ENCODE peak calls at places on chromosomes 3 and 15, in five cellular contexts. I is hepatocyte, S is neural progenitor cell, G is GM23338, K is GM23248. J is an unnamed sample.
A peak's percentile ranks its signal among the peaks of the same experiment; 100 is the strongest.

GRCh38 chr15:58491499-58492202 is 59.9 kb downstream of the LIPC start:
- DNase-seq in I (no peak), S (no peak), G (no peak), K (no peak), J (no peak)

GRCh38 chr3:16240229-16241023 is 24.3 kb downstream of the DPH3 start:
- DNase-seq in I (peak; percentile 32), S (no peak), G (no peak), K (peak; percentile 86), J (no peak)

GRCh38 chr15:63037996-63038720 is 4.4 kb upstream of the TPM1 start:
- DNase-seq in I (no peak), S (no peak), G (no peak), K (peak; percentile 11), J (no peak)

GRCh38 chr15:59456114-59456513 is 18.1 kb downstream of the FAM81A start:
- DNase-seq in I (peak; percentile 28), S (no peak), G (no peak), K (no peak), J (no peak)

GRCh38 chr3:73513260-73513659 is 111.5 kb downstream of the PDZRN3 start:
- DNase-seq in I (peak; percentile 86), S (no peak), G (no peak), K (no peak), J (no peak)

GRCh38 chr3:43072361-43072760 is 33.5 kb downstream of the POMGNT2 start:
- DNase-seq in I (no peak), S (no peak), G (no peak), K (no peak), J (no peak)

GRCh38 chr3:38706961-38707360 is 57.5 kb upstream of the SCN5A start:
- DNase-seq in I (no peak), S (no peak), G (no peak), K (no peak), J (no peak)

GRCh38 chr3:110384601-110385000 is 687.0 kb upstream of the NECTIN3 start:
- DNase-seq in I (no peak), S (no peak), G (no peak), K (peak; percentile 40), J (no peak)

GRCh38 chr3:8988791-8989558 is 25.7 kb upstream of the RAD18 start:
- DNase-seq in I (no peak), S (no peak), G (no peak), K (no peak), J (no peak)

GRCh38 chr15:78938608-78939488 is 6.0 kb downstream of the CTSH start:
- DNase-seq in I (no peak), S (no peak), G (no peak), K (no peak), J (peak; percentile 69)

GRCh38 chr3:53195602-53196574 is 34.9 kb downstream of the PRKCD start:
- DNase-seq in I (peak; percentile 77), S (peak; percentile 86), G (peak; percentile 89), K (peak; percentile 69), J (peak; percentile 83)

GRCh38 chr15:96199111-96199510 is 131.4 kb upstream of the NR2F2 start:
- DNase-seq in I (no peak), S (no peak), G (no peak), K (no peak), J (no peak)

GRCh38 chr3:187836848-187837770 is 91.8 kb upstream of the BCL6 start:
- DNase-seq in I (no peak), S (peak; percentile 35), G (no peak), K (no peak), J (no peak)

GRCh38 chr15:88894348-88894818 is 961 bp downstream of the HAPLN3 start:
- DNase-seq in I (peak; percentile 85), S (peak; percentile 87), G (peak; percentile 96), K (peak; percentile 40), J (peak; percentile 23)

GRCh38 chr3:37770336-37770735 is 91.3 kb upstream of the CTDSPL start:
- DNase-seq in I (no peak), S (no peak), G (no peak), K (no peak), J (no peak)

GRCh38 chr15:66951976-66952375 is 113.4 kb upstream of the SMAD3 start:
- DNase-seq in I (no peak), S (no peak), G (no peak), K (no peak), J (no peak)

GRCh38 chr3:119769394-119770149 is 12.3 kb upstream of the NR1I2 start:
- DNase-seq in I (no peak), S (no peak), G (no peak), K (peak; percentile 22), J (no peak)

GRCh38 chr15:54094661-54095060 is 116.4 kb downstream of the UNC13C start:
- DNase-seq in I (no peak), S (no peak), G (no peak), K (no peak), J (no peak)

GRCh38 chr15:39874890-39875549 is 45.0 kb downstream of the GPR176 start:
- DNase-seq in I (peak; percentile 38), S (peak; percentile 41), G (peak; percentile 47), K (peak; percentile 50), J (peak; percentile 33)

GRCh38 chr3:153855772-153856171 is 265.4 kb upstream of the ARHGEF26 start:
- DNase-seq in I (no peak), S (no peak), G (peak; percentile 64), K (no peak), J (no peak)

GRCh38 chr15:40055576-40056293 is 16.8 kb upstream of the SRP14 start:
- DNase-seq in I (no peak), S (no peak), G (no peak), K (no peak), J (no peak)

GRCh38 chr3:184805351-184806038 is 6.5 kb upstream of the VPS8 start:
- DNase-seq in I (peak; percentile 51), S (no peak), G (no peak), K (no peak), J (no peak)

GRCh38 chr3:151276038-151277027 is 2.0 kb downstream of the P2RY14 start:
- DNase-seq in I (no peak), S (no peak), G (no peak), K (no peak), J (peak; percentile 8)

GRCh38 chr3:134065836-134066538 is 36.3 kb upstream of the SLCO2A1 start:
- DNase-seq in I (no peak), S (no peak), G (no peak), K (peak; percentile 58), J (no peak)

GRCh38 chr3:183714622-183715021 is 17.0 kb downstream of the YEATS2 start:
- DNase-seq in I (no peak), S (no peak), G (no peak), K (no peak), J (no peak)

GRCh38 chr3:194265505-194265892 is 85.6 kb downstream of the CPN2 start:
- DNase-seq in I (no peak), S (peak; percentile 28), G (no peak), K (peak; percentile 90), J (no peak)

GRCh38 chr3:182327196-182327681 is 466.1 kb upstream of the ATP11B start:
- DNase-seq in I (no peak), S (no peak), G (peak; percentile 29), K (no peak), J (no peak)

GRCh38 chr3:18425641-18426403 is 683 bp upstream of the SATB1 start:
- DNase-seq in I (peak; percentile 78), S (peak; percentile 73), G (peak; percentile 57), K (peak; percentile 32), J (peak; percentile 55)

GRCh38 chr15:88949734-88950400 is 36.7 kb upstream of the MFGE8 start:
- DNase-seq in I (no peak), S (no peak), G (no peak), K (no peak), J (no peak)

GRCh38 chr3:5429517-5429890 is 242.0 kb downstream of the EDEM1 start:
- DNase-seq in I (no peak), S (no peak), G (no peak), K (no peak), J (no peak)

GRCh38 chr15:48285329-48286214 is 45.7 kb upstream of the DUT start:
- DNase-seq in I (peak; percentile 86), S (peak; percentile 79), G (peak; percentile 93), K (peak; percentile 77), J (peak; percentile 76)

GRCh38 chr3:194536883-194537637 is 50.3 kb upstream of the ATP13A3 start:
- DNase-seq in I (peak; percentile 58), S (no peak), G (no peak), K (peak; percentile 20), J (no peak)

GRCh38 chr3:108497271-108497670 is 13.1 kb downstream of the MYH15 start:
- DNase-seq in I (no peak), S (no peak), G (no peak), K (no peak), J (no peak)

GRCh38 chr15:58528197-58528870 is 96.5 kb downstream of the LIPC start:
- DNase-seq in I (peak; percentile 60), S (no peak), G (no peak), K (peak; percentile 65), J (no peak)

GRCh38 chr3:180789774-180790173 is 110.5 kb upstream of the CCDC39 start:
- DNase-seq in I (no peak), S (no peak), G (no peak), K (peak; percentile 0), J (no peak)

GRCh38 chr3:14137445-14137844 is 12.6 kb downstream of the TMEM43 start:
- DNase-seq in I (no peak), S (no peak), G (no peak), K (peak; percentile 56), J (no peak)

GRCh38 chr3:14135581-14135980 is 10.7 kb downstream of the TMEM43 start:
- DNase-seq in I (no peak), S (no peak), G (no peak), K (no peak), J (no peak)

GRCh38 chr3:14138878-14139659 is 14.2 kb downstream of the TMEM43 start:
- DNase-seq in I (no peak), S (no peak), G (no peak), K (no peak), J (no peak)

GRCh38 chr3:14138109-14138877 is 13.4 kb downstream of the TMEM43 start:
- DNase-seq in I (no peak), S (no peak), G (no peak), K (no peak), J (no peak)

GRCh38 chr3:14137004-14137403 is 12.2 kb downstream of the TMEM43 start:
- DNase-seq in I (no peak), S (no peak), G (no peak), K (peak; percentile 34), J (no peak)
- H3K36me3 ChIP-seq in I (no peaks in the 10 kb centered on the region), S (no peaks in the 10 kb centered on the region), G (peaks cover 4% of the 10 kb centered on the region), K (peaks cover 46% of the 10 kb centered on the region), J (peaks cover 34% of the 10 kb centered on the region)

DNA sequence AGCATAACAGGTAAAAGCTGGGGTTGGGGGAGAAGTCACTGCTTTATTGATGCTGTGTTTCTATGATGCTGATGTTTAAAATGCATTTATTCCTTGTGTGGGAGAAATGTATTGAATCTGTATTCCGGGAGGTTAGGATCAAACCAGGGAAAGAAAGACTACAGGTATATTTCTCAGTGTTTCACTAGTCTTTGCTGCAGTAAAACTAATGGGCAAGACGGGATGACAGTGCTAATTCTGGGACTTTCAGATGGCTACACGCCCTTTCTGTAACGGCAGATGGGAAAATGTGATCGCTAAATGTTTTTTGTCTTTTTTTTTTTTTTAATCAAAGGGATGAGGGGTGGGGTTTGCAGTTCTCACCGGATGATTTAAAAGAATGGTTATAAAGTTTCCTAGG is 392 bp downstream of the CNTN6 start:
- DNase-seq in I (no peak), S (no peak), G (no peak), K (no peak), J (no peak)
- H3K4me2 ChIP-seq in I (peak overlapping the region; percentile 58), S (peak overlapping the region; percentile 68), G (peak overlapping the region; percentile 28), K (no peak overlapping the region), J (no peak overlapping the region)

GRCh38 chr3:169060037-169060436 is 603.5 kb downstream of the MECOM start:
- DNase-seq in I (no peak), S (no peak), G (no peak), K (peak; percentile 32), J (no peak)
- TF ChIP-seq EZH2phosphoT487 in I (no peak), S (no peak), G (no peak), K (no peak), J (no peak)

GRCh38 chr15:41464889-41465580 is 28.6 kb upstream of the ITPKA start:
- DNase-seq in I (no peak), S (no peak), G (no peak), K (no peak), J (no peak)
- H3K36me3 ChIP-seq in I (peaks cover 13% of the 10 kb centered on the region), S (peaks cover 17% of the 10 kb centered on the region), G (peaks cover 25% of the 10 kb centered on the region), K (peaks cover 16% of the 10 kb centered on the region), J (peaks cover 74% of the 10 kb centered on the region)